ENCODE peak calls at places on chromosome 14, in ten cellular contexts. Y is central memory CD4-positive, alpha-beta T cell; H is T1000; N is neural crest cell; F is activated CD4-positive, alpha-beta T cell treated with anti-CD3 and anti-CD28 coated beads, Interleukin-2, amount 50 U/mL, for 48 hours; X is activated gamma-delta T cell treated with anti-CD3 and anti-CD28 coated beads, Interleukin-2, amount 50 U/mL, for 16 hours; B is AG20443; D is caudate nucleus; U is MCF 10A; Q is CD4-positive, CD25-positive, alpha-beta regulatory T cell. O is an unnamed sample.

GRCh38 chr14:92785601-92786426 is 8.3 kb upstream of the GOLGA5 start:
- DNase-seq in D (no peak), Y (no peak), U (peak), B (peak), N (no peak), H (peak), X (no peak), F (no peak), Q (no peak), O (peak)

GRCh38 chr14:34203271-34203722 is 252.4 kb upstream of the EGLN3 start:
- DNase-seq in Q (no peak), X (no peak), U (peak), N (no peak), B (peak), H (no peak), Y (no peak), D (no peak), F (no peak), O (no peak)

GRCh38 chr14:99389171-99389826 is 91.4 kb downstream of the SETD3 start:
- DNase-seq in U (peak), Y (no peak), X (peak), Q (peak), N (peak), F (peak), D (no peak), H (no peak), B (peak), O (peak)

GRCh38 chr14:85010186-85010585 is 519.8 kb upstream of the FLRT2 start:
- DNase-seq in D (no peak), U (no peak), B (no peak), H (no peak), X (no peak), F (no peak), Q (no peak), N (no peak), Y (no peak), O (no peak)

GRCh38 chr14:105162374-105162979 is 6.1 kb downstream of the JAG2 start:
- DNase-seq in Q (no peak), Y (no peak), D (no peak), H (no peak), X (no peak), N (no peak), B (peak), U (no peak), F (no peak), O (no peak)

GRCh38 chr14:58368951-58369350 is 26.8 kb upstream of the TOMM20L start:
- DNase-seq in N (no peak), X (no peak), U (no peak), Y (no peak), B (no peak), D (no peak), H (no peak), Q (no peak), F (no peak), O (no peak)

GRCh38 chr14:69992564-69992963 is 113.3 kb downstream of the SMOC1 start:
- DNase-seq in N (no peak), Q (no peak), Y (no peak), B (no peak), U (no peak), X (no peak), D (no peak), F (no peak), H (no peak), O (no peak)

GRCh38 chr14:72565200-72565599 is 328.7 kb downstream of the DPF3 start:
- DNase-seq in D (no peak), X (no peak), Y (no peak), B (peak), N (no peak), U (no peak), Q (no peak), H (no peak), F (no peak), O (no peak)

GRCh38 chr14:97116546-97116945 is 319.4 kb downstream of the VRK1 start:
- DNase-seq in D (no peak), H (no peak), N (no peak), Q (no peak), B (no peak), Y (no peak), U (no peak), X (no peak), F (no peak), O (no peak)

GRCh38 chr14:96497087-96497486 is 5.1 kb upstream of the PAPOLA start:
- DNase-seq in B (no peak), D (no peak), X (no peak), U (peak), Q (no peak), F (no peak), N (no peak), Y (no peak), H (no peak), O (no peak)

GRCh38 chr14:68293404-68293803 is 473.8 kb downstream of the RAD51B start:
- DNase-seq in Q (peak), F (no peak), X (no peak), N (no peak), U (no peak), B (no peak), H (no peak), Y (no peak), D (no peak), O (no peak)

O was measured in SJSA1.